ENCODE peak calls at places on chromosomes 1 and 21, in six cellular contexts. R, T, X, U, L and O are unnamed samples.
A peak's percentile ranks its signal among the peaks of the same experiment; 100 is the strongest.

GRCh38 chr1:6960291-6960758 is 175.1 kb downstream of the CAMTA1 start:
- DNase-seq in L (peak; percentile 55), X (peak; percentile 41), R (no peak), T (no peak), U (no peak), O (no peak)

GRCh38 chr1:67952071-67952470 is 98.4 kb downstream of the DIRAS3 start:
- DNase-seq in U (no peak), T (no peak), L (no peak), R (no peak), X (peak; percentile 63), O (no peak)

GRCh38 chr1:98813738-98814309 is 152.3 kb downstream of the SNX7 start:
- DNase-seq in T (no peak), L (no peak), U (no peak), X (no peak), R (no peak), O (no peak)

GRCh38 chr1:54604572-54605370 is 18.6 kb downstream of the FAM151A start:
- DNase-seq in T (peak; percentile 17), U (no peak), X (no peak), L (no peak), R (peak; percentile 30), O (no peak)

GRCh38 chr1:29835486-29836273 is 599.4 kb downstream of the PTPRU start:
- DNase-seq in R (no peak), U (no peak), T (no peak), L (no peak), X (no peak), O (peak; percentile 50)

GRCh38 chr1:228037401-228038386 is 30.9 kb downstream of the WNT3A start:
- DNase-seq in U (no peak), L (no peak), X (no peak), R (no peak), T (no peak), O (no peak)

GRCh38 chr1:43277116-43277876 is 7.5 kb downstream of the TMEM125 start:
- DNase-seq in X (no peak), R (no peak), L (no peak), U (no peak), T (no peak), O (no peak)

GRCh38 chr1:45200906-45201500 is 5.4 kb downstream of the ZSWIM5 start:
- DNase-seq in U (no peak), T (no peak), L (no peak), R (no peak), X (no peak), O (no peak)

GRCh38 chr1:239633432-239633831 is 247.1 kb downstream of the CHRM3 start:
- DNase-seq in L (no peak), R (no peak), T (no peak), X (no peak), U (no peak), O (no peak)

GRCh38 chr21:33023574-33024277 is 2.0 kb upstream of the OLIG2 start:
- DNase-seq in U (no peak), L (no peak), R (no peak), X (no peak), T (no peak), O (peak; percentile 52)

GRCh38 chr1:178134061-178134460 is 40.2 kb downstream of the RASAL2 start:
- DNase-seq in X (peak; percentile 55), R (no peak), U (no peak), L (no peak), T (no peak), O (no peak)

GRCh38 chr1:93666613-93667384 is 14.8 kb downstream of the BCAR3 start:
- DNase-seq in T (no peak), U (no peak), L (no peak), R (no peak), X (peak; percentile 56), O (no peak)

GRCh38 chr1:20187103-20187812 is 940 bp upstream of the PLA2G2C start:
- DNase-seq in T (no peak), R (peak; percentile 28), X (no peak), U (no peak), L (no peak), O (no peak)

GRCh38 chr1:221327954-221328353 is 413.9 kb downstream of the DUSP10 start:
- DNase-seq in X (no peak), U (no peak), R (no peak), T (no peak), L (no peak), O (no peak)

GRCh38 chr1:17582124-17582768 is 42.7 kb downstream of the ARHGEF10L start:
- DNase-seq in U (no peak), X (no peak), T (no peak), R (no peak), L (no peak), O (no peak)

GRCh38 chr21:42369821-42370220 is 3.5 kb upstream of the TFF1 start:
- DNase-seq in U (no peak), T (no peak), X (no peak), L (no peak), R (no peak), O (no peak)

GRCh38 chr1:244603498-244603897 is 49.4 kb upstream of the DESI2 start:
- DNase-seq in U (peak; percentile 13), X (peak; percentile 65), R (no peak), T (no peak), L (no peak), O (no peak)

GRCh38 chr1:226474443-226475111 is 66.7 kb upstream of the PARP1 start:
- DNase-seq in U (no peak), R (no peak), L (no peak), X (no peak), T (no peak), O (no peak)

GRCh38 chr1:10193340-10193739 is 17.0 kb upstream of the KIF1B start:
- DNase-seq in U (no peak), T (no peak), R (no peak), X (no peak), L (no peak), O (no peak)

GRCh38 chr1:205514211-205515142 is 10.0 kb downstream of the CDK18 start:
- DNase-seq in U (no peak), R (no peak), T (no peak), X (no peak), L (no peak), O (no peak)

GRCh38 chr1:179867493-179868330 is 9.9 kb downstream of the TOR1AIP2 start:
- DNase-seq in U (no peak), T (no peak), R (peak; percentile 58), L (peak; percentile 31), X (peak; percentile 62), O (no peak)

GRCh38 chr1:59556802-59557548 is 257.8 kb upstream of the HOOK1 start:
- DNase-seq in T (no peak), U (peak; percentile 68), L (no peak), X (no peak), R (no peak), O (no peak)

GRCh38 chr1:207884276-207885029 is 26.5 kb downstream of the CD34 start:
- DNase-seq in X (no peak), T (no peak), L (no peak), U (no peak), R (no peak), O (no peak)

GRCh38 chr1:190649553-190649952 is 171.9 kb upstream of the BRINP3 start:
- DNase-seq in L (no peak), T (no peak), R (no peak), U (no peak), X (no peak), O (no peak)
- TF ChIP-seq CTCF in L (no peak), T (no peak), R (peak; percentile 35), U (no peak), X (no peak), O (no peak)

DNA sequence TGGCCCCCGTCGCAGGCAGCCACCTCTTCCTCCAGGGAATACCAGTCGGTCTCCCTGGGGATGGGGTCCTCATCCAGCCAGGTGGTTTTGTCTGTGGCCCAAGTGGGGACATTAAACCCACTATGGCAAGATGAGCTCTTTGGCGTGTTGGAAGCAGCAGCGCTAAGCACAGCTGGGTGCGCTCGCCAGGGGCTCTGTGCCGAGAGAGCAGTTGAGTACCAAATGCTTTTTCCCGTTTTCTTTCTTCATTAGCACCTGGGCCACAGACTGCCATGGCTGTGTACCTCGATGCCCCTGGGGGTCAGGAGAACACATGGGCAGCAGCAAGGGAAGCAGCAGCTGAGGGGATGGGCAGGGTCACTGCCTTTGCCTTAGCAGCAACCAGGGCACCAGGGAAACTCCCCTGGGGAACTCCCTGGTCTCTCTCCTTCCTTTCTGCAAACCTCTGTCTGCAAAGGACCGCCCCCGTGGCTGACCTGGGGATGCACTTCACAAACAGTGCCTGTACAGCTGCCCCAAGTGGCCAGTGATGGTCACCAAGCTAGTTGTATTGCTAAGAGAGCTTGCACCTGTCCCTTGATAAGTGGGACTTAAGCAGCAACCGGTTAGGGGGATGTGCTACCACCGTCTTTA is 31.1 kb downstream of the EDARADD start:
- DNase-seq in X (no peak), U (no peak), T (peak; percentile 42), R (no peak), L (no peak), O (peak; percentile 21)
- H3K4me3 ChIP-seq in X (no peak overlapping the region), U (no peak overlapping the region), T (peak overlapping the region; percentile 26), R (no peak overlapping the region), L (no peak overlapping the region), O (no peak overlapping the region)

GRCh38 chr1:53077599-53077965 is 15.6 kb downstream of the PODN start:
- DNase-seq in X (no peak), U (no peak), R (no peak), L (no peak), T (no peak), O (no peak)

GRCh38 chr1:53079251-53079650 is 17.2 kb downstream of the PODN start:
- DNase-seq in T (no peak), L (no peak), X (no peak), R (no peak), U (no peak), O (no peak)

GRCh38 chr1:53080041-53080440 is 18.0 kb downstream of the PODN start:
- DNase-seq in T (no peak), L (no peak), X (no peak), R (no peak), U (no peak), O (no peak)

GRCh38 chr1:53076721-53077598 is 14.9 kb downstream of the PODN start:
- DNase-seq in U (no peak), R (no peak), T (no peak), L (no peak), X (no peak), O (peak; percentile 70)

GRCh38 chr1:53078333-53079101 is 16.5 kb downstream of the PODN start:
- DNase-seq in L (no peak), T (no peak), X (no peak), R (no peak), U (no peak), O (no peak)
- H3K27ac ChIP-seq in L (no peak overlapping the region), T (no peak overlapping the region), X (no peak overlapping the region), R (no peak overlapping the region), U (no peak overlapping the region), O (no peak overlapping the region)

GRCh38 chr1:109884242-109884891 is 26.3 kb upstream of the CSF1 start:
- DNase-seq in X (no peak), U (no peak), L (peak; percentile 33), T (no peak), R (no peak), O (no peak)

GRCh38 chr1:109881906-109882287 is 28.8 kb upstream of the CSF1 start:
- DNase-seq in R (no peak), T (no peak), X (no peak), U (no peak), L (no peak), O (peak; percentile 47)

GRCh38 chr1:109880961-109881894 is 29.4 kb upstream of the CSF1 start:
- DNase-seq in L (peak; percentile 60), T (no peak), X (no peak), R (no peak), U (no peak), O (peak; percentile 69)

GRCh38 chr1:109882288-109883245 is 28.1 kb upstream of the CSF1 start:
- DNase-seq in X (no peak), T (no peak), R (no peak), L (no peak), U (no peak), O (peak; percentile 58)

GRCh38 chr1:109883248-109883955 is 27.2 kb upstream of the CSF1 start:
- DNase-seq in U (no peak), R (no peak), L (peak; percentile 72), X (no peak), T (no peak), O (peak; percentile 83)
- TF ChIP-seq CTCF in U (no peak), R (no peak), L (no peak), X (no peak), T (no peak), O (no peak)